ENCODE peak calls at places on chromosomes 3 and 15, in ten cellular contexts. G is dorsolateral prefrontal cortex, I is ovary, S is choroid plexus epithelial cell, Q is astrocyte of the cerebellum, K is AG04449, X is WTC11, M is colonic mucosa, P is spleen, U is cardiac fibroblast. D is an unnamed sample.
A peak's percentile ranks its signal among the peaks of the same experiment; 100 is the strongest.

GRCh38 chr3:176190755-176191154 is 1006.5 kb downstream of the TBL1XR1 start:
- DNase-seq in G (no peak), I (no peak), S (no peak), Q (no peak), K (no peak), X (no peak), M (no peak), P (no peak), U (no peak), D (no peak)

GRCh38 chr15:52805351-52806283 is 15.5 kb upstream of the ONECUT1 start:
- DNase-seq in G (no peak), I (no peak), S (no peak), Q (no peak), K (no peak), X (peak; percentile 61), M (no peak), P (peak; percentile 74), U (no peak), D (no peak)

GRCh38 chr3:35944915-35945710 is 305.8 kb downstream of the ARPP21 start:
- DNase-seq in G (no peak), I (no peak), S (peak; percentile 42), Q (no peak), K (no peak), X (no peak), M (no peak), P (no peak), U (no peak), D (no peak)

GRCh38 chr15:90620379-90621134 is 90.8 kb downstream of the CRTC3 start:
- DNase-seq in G (no peak), I (no peak), S (peak; percentile 21), Q (no peak), K (no peak), X (no peak), M (no peak), P (no peak), U (no peak), D (no peak)

GRCh38 chr3:185934726-185935464 is 2.9 kb downstream of the TRA2B start:
- DNase-seq in G (no peak), I (no peak), S (no peak), Q (no peak), K (no peak), X (no peak), M (no peak), P (no peak), U (no peak), D (no peak)

GRCh38 chr3:12984023-12984823 is 89.0 kb downstream of the IQSEC1 start:
- DNase-seq in G (peak; percentile 72), I (peak; percentile 67), S (peak; percentile 86), Q (peak; percentile 54), K (no peak), X (peak; percentile 80), M (peak; percentile 78), P (no peak), U (peak; percentile 83), D (no peak)

GRCh38 chr15:83163032-83163431 is 44.6 kb downstream of the HDGFL3 start:
- DNase-seq in G (no peak), I (no peak), S (no peak), Q (no peak), K (no peak), X (no peak), M (no peak), P (no peak), U (peak; percentile 7), D (no peak)

GRCh38 chr15:75210867-75211266 is 9.2 kb downstream of the C15orf39 start:
- DNase-seq in G (no peak), I (no peak), S (no peak), Q (no peak), K (no peak), X (no peak), M (no peak), P (no peak), U (no peak), D (no peak)

GRCh38 chr3:101495552-101495951 is 17.5 kb downstream of the SENP7 start:
- DNase-seq in G (no peak), I (no peak), S (no peak), Q (no peak), K (no peak), X (no peak), M (no peak), P (no peak), U (peak; percentile 5), D (no peak)

DNA sequence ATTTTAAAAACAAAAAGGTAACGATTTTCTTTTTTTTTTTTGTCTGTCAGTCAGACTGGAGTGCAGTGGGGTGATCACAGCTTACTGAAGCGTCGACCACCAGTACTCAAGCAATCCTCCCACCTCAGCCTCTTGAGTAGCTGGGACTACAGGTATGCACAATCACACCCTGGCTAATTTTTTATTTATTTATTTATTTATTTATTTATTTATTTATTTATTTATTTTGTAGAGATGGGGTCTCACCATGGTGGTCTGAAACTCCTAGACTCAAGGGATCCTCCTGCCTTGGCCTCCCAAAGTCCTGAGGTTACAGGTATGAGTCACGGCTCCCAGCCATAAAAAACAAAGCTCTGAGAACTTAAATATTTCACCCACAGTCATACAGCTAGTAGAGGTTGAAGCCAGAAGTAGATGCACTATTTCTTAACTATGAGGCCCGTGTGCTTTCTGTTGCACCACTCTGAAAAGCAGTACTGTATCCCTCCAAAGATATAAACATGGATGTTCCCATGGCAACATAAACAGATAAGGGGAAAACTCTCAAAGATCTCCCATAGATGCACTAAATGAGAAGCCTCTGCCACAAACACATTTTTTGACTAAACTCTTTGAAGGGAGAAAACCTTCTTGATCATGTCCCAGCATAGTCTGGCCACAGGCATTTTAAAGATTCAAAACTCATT is 162.4 kb upstream of the ARHGEF26 start:
- DNase-seq in G (no peak), I (no peak), S (peak; percentile 6), Q (peak; percentile 40), K (no peak), X (no peak), M (no peak), P (no peak), U (peak; percentile 15), D (no peak)
- TF ChIP-seq CTCF in G (no peak), I (no peak), S (no peak), Q (no peak), K (no peak), X (no peak), M (no peak), P (no peak), U (no peak), D (no peak)

DNA sequence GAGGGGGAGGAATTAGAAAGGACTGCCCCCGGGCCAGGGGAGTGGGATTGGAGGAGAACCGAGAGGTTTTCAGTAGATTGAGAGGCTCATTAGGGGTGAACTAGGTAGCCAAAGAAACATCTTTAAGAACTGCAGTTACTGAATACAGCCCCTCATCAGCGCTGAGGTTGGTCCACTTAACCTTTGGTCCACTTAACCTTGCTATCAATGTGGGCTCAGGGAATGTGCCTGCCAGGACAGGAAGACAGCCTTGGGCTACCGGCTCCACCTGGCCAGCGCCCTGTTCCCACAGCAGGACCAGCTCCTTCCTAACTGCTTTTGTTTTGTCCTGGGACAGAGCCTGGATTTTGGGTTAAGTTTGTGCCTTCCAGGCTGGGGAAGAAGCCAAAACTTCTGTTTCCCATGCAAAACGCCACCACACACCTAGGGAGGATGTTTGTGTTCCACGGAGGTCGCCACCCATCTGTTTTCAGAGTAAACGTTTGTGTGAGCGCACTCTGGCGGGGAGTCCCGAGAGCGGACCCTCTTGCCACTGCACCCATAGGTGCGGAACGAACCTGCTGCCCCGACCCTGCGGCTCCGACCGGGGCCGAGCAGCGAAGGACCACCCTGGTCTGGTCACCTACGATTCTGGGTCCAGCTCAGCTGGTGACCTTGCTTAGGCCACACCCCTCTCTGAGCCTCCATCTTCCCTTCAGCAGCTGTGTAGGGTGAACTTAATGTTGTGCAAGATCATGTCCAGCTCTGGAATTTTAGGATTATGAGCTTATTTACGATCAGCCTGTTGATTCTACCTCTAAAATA is 107.4 kb downstream of the VGLL4 start:
- DNase-seq in G (peak; percentile 18), I (no peak), S (no peak), Q (no peak), K (no peak), X (no peak), M (no peak), P (no peak), U (no peak), D (no peak)
- TF ChIP-seq CTCF in G (no peak), I (no peak), S (no peak), Q (no peak), K (no peak), X (no peak), M (no peak), P (no peak), U (no peak), D (no peak)

DNA sequence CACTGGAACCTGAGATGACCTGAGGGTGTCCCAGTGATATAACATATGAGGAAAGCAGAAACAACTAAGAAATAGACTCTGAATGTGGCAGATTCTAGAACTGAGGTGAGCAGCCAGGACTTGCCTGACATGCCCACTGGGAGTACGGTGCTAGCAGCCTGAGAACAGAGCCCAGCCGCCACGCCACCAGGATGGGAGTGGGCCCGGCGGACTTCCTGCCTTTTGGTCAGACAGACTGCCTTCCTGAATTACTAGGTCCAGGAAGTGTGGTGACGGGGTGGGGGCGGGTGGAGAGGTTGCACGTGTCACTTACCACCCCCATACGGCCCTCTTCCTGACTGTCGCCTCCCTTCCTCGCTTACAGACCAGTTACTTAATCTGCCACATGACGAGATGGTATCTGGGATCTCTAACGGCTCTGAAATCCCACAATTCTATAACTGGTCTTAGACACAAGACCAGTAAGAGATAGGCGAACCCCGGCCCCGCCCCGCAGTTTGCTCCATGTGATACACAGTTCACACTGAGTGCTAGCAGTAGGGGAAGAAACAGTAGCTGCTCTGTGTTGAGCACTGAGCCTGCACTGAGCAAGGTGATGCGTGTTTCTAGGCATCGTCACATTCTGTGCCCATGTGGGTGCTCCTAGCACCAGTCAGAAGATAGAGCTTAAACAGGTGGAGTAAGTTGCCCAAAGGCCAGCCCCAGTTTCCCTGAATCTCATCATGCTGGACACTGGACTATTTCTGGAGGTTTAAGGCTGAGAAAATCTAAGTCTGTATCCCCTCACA is 95.7 kb downstream of the CPN2 start:
- DNase-seq in G (no peak), I (no peak), S (peak; percentile 27), Q (no peak), K (no peak), X (no peak), M (peak; percentile 74), P (peak; percentile 91), U (peak; percentile 76), D (no peak)
- TF ChIP-seq CTCF in G (no peak), I (no peak), S (no peak), Q (no peak), K (no peak), X (no peak), M (no peak), P (no peak), U (no peak), D (no peak)

DNA sequence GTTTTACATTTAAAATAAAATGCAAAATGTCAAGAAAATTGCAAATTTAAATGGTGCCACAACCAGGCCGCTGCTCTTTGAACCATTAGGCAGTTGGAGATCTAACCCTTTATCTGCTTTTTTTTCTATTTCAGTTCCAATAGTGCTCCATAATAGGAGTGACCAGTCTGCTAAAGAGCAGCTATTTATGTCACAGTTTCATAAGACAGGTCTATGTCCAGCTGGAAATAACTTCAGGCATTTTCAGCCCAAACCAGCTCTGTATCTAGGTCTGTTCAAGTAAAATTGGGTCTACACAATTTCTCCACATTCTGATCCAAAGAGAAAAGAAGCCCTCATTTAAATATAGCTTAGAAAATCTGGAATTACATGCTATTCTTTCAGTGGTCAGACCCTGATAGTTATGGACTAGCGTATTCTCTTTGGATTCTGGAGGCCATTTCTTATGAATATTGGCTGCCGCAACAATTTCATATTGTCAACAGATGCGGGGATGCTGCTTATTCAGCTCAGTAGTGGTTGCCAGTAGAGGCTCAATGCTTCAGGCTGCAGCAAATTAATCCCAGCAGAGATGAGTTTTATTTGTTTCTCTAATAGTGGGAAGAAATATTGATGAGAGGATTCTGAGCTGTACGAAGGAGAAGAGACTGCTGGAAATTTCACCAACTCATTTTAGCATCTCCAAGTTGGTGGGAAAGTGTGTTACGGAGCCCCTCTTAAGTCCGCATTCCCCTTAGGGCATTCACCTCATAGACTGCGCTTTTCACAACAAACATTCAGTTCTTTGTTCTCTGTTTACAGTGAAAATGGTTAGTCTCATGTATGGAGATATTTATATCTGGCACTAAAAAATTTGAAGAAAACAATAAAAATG is 887.0 kb downstream of the ROBO1 start:
- DNase-seq in G (no peak), I (no peak), S (no peak), Q (no peak), K (no peak), X (no peak), M (no peak), P (no peak), U (no peak), D (no peak)
- TF ChIP-seq CTCF in G (no peak), I (no peak), S (no peak), Q (no peak), K (no peak), X (no peak), M (no peak), P (no peak), U (no peak), D (no peak)

D was measured in pancreas.